ENCODE peak calls at places on chromosome 14, in nine cellular contexts. U is dorsolateral prefrontal cortex; F is spleen; J is hepatocyte; C is GM23338; Q is uterus; N is mammary epithelial cell; H is CD8-positive, alpha-beta T cell; V is testis. G is an unnamed sample.

GRCh38 chr14:100421756-100422470 is 98.8 kb downstream of the SLC25A47 start:
- DNase-seq in U (no peak), F (peak; percentile 47), J (no peak), C (no peak), Q (no peak), N (no peak), H (no peak), V (no peak), G (no peak)

GRCh38 chr14:69877492-69877891 is 1.7 kb upstream of the SMOC1 start:
- DNase-seq in U (no peak), F (no peak), J (peak; percentile 41), C (peak; percentile 64), Q (no peak), N (peak; percentile 29), H (no peak), V (peak; percentile 39), G (no peak)

GRCh38 chr14:100529561-100530031 is 57.6 kb downstream of the BEGAIN start:
- DNase-seq in U (peak; percentile 35), F (peak; percentile 60), J (peak; percentile 2), C (no peak), Q (no peak), N (no peak), H (no peak), V (peak; percentile 11), G (no peak)

GRCh38 chr14:32252030-32252670 is 49.1 kb upstream of the RNU6-8 start:
- DNase-seq in U (no peak), F (no peak), J (peak; percentile 87), C (peak; percentile 85), Q (no peak), N (peak; percentile 56), H (peak; percentile 43), V (peak; percentile 76), G (no peak)

GRCh38 chr14:64501326-64502171 is 2.1 kb downstream of the ZBTB25 start:
- DNase-seq in U (no peak), F (no peak), J (peak; percentile 71), C (no peak), Q (peak; percentile 78), N (peak; percentile 76), H (no peak), V (peak; percentile 24), G (peak; percentile 58)

GRCh38 chr14:92933481-92933880 is 10.5 kb downstream of the CHGA start:
- DNase-seq in U (no peak), F (no peak), J (no peak), C (no peak), Q (no peak), N (no peak), H (no peak), V (no peak), G (no peak)

GRCh38 chr14:92480856-92481255 is 32.7 kb upstream of the RIN3 start:
- DNase-seq in U (no peak), F (no peak), J (no peak), C (no peak), Q (no peak), N (no peak), H (no peak), V (no peak), G (no peak)

GRCh38 chr14:87430810-87431209 is 562.2 kb downstream of the GALC start:
- DNase-seq in U (no peak), F (no peak), J (no peak), C (no peak), Q (no peak), N (peak; percentile 87), H (no peak), V (no peak), G (peak; percentile 38)

GRCh38 chr14:22980672-22981089 is 1.7 kb downstream of the AJUBA start:
- DNase-seq in U (no peak), F (no peak), J (peak; percentile 85), C (peak; percentile 78), Q (peak; percentile 61), N (peak; percentile 69), H (peak; percentile 25), V (no peak), G (no peak)

GRCh38 chr14:58697266-58697926 is 59.6 kb downstream of the DACT1 start:
- DNase-seq in U (no peak), F (no peak), J (no peak), C (peak; percentile 57), Q (no peak), N (no peak), H (no peak), V (no peak), G (no peak)

GRCh38 chr14:68793734-68794129 is 865 bp upstream of the ZFP36L1 start:
- DNase-seq in U (no peak), F (peak; percentile 89), J (no peak), C (no peak), Q (no peak), N (no peak), H (no peak), V (no peak), G (no peak)

GRCh38 chr14:73800970-73801515 is 50.6 kb upstream of the PTGR2 start:
- DNase-seq in U (no peak), F (peak; percentile 15), J (no peak), C (no peak), Q (no peak), N (no peak), H (no peak), V (peak; percentile 72), G (no peak)

GRCh38 chr14:54637829-54638446 is 71.0 kb downstream of the SAMD4A start:
- DNase-seq in U (no peak), F (no peak), J (peak; percentile 34), C (no peak), Q (no peak), N (no peak), H (no peak), V (no peak), G (no peak)

GRCh38 chr14:60807247-60807646 is 72.7 kb downstream of the MNAT1 start:
- DNase-seq in U (no peak), F (no peak), J (no peak), C (no peak), Q (no peak), N (no peak), H (no peak), V (no peak), G (no peak)

GRCh38 chr14:68124885-68125731 is 305.5 kb downstream of the RAD51B start:
- DNase-seq in U (no peak), F (no peak), J (peak; percentile 38), C (no peak), Q (no peak), N (peak; percentile 72), H (no peak), V (no peak), G (peak; percentile 98)

GRCh38 chr14:67729072-67729561 is 27.4 kb downstream of the RDH12 start:
- DNase-seq in U (no peak), F (no peak), J (peak; percentile 58), C (peak; percentile 87), Q (no peak), N (no peak), H (no peak), V (peak; percentile 15), G (no peak)

GRCh38 chr14:100715332-100715731 is 11.4 kb upstream of the DLK1 start:
- DNase-seq in U (no peak), F (no peak), J (no peak), C (no peak), Q (no peak), N (no peak), H (no peak), V (no peak), G (no peak)

GRCh38 chr14:104140213-104140462 is 1.8 kb downstream of the KIF26A start:
- DNase-seq in U (no peak), F (peak; percentile 41), J (no peak), C (no peak), Q (no peak), N (no peak), H (no peak), V (no peak), G (no peak)
- H3K4me3 ChIP-seq in U (no peak overlapping the region), F (peak overlapping the region; percentile 51), J (no peak overlapping the region), C (peak overlapping the region; percentile 71), Q (no peak overlapping the region), N (no peak overlapping the region), H (no peak overlapping the region), V (no peak overlapping the region), G (no peak overlapping the region)

DNA sequence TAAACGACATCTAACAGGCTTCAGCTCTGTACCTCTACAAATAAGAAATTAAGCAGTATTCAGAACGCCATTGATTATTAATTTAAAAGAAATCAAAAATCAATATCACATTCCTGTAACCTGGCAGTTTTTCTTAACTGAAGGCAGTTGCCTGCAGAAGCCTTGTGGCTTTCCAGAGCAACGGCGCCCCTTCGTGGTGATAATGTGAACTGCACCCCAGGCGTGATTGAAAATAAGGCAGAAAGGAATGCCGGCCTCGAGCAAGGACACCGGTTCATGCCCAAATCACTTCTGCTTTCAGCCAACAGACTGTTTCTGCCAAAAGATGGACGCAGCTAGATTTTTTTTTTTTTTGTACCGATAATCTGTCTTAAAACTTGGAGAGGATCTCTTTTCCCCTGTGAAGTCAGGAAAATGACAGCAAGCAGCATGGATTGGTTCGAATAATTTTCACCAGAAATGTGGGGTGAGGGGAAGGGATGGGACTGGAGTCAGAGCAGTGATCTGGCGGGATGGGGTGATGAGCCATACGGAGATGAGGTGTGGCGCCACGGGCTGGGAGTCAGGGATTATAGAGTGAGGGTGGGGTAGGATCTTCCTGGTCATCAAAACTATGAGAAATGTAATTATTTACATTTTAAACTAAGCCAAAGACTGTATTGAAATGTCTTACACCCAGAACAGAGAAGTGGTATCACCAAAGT is 473.0 kb downstream of the DPF3 start:
- DNase-seq in U (peak; percentile 80), F (no peak), J (peak; percentile 77), C (peak; percentile 90), Q (peak; percentile 49), N (peak; percentile 38), H (peak; percentile 69), V (peak; percentile 96), G (no peak)
- TF ChIP-seq CTCF in U (peak; percentile 84), F (peak; percentile 83), J (peak; percentile 91), C (peak; percentile 99), Q (peak; percentile 61), N (peak; percentile 96), H (peak; percentile 74), V (peak; percentile 97), G (peak; percentile 98)

DNA sequence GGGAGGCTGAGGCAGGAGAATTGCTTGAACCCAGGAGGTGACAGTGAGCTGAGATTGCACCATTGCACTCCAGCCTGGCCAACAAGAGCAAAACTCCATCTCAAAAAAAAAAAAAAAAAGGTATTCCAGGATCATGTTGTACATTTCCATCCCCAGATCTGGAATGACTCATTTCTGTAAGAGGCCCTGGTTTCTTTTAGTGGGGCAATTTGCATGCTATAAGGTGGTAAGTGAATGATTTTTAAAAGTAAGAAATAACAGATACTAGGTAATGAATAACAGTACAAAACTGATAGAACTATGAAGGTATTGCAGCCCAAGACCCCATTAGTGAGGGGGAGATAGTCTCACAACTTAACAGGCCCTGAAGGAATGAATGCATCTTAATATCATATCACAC is 17.7 kb upstream of the ADCK1 start:
- DNase-seq in U (no peak), F (no peak), J (no peak), C (no peak), Q (no peak), N (no peak), H (no peak), V (no peak), G (no peak)
- H3K4me3 ChIP-seq in U (no peak overlapping the region), F (no peak overlapping the region), J (no peak overlapping the region), C (no peak overlapping the region), Q (no peak overlapping the region), N (no peak overlapping the region), H (no peak overlapping the region), V (no peak overlapping the region), G (no peak overlapping the region)

DNA sequence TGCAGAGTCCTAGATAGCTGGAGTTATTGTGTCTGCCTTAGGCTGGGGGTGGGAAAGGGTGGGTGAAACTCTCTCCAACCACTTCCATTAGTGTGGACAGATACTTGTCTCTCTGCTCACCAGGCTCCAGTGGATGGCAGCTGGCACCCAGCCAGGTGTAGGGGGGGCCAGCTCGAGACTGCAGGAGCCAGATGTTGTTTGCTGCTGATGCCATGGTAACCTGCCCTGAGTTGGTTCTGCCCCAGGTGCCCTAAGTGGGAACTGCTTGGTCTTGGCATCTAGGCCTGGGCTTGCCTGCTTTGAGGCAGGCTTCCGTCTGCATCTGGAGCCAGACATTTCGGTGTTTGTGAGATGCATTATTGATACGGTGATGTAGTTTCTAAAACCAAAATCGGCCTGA is 82.2 kb downstream of the ADCK1 start:
- DNase-seq in U (no peak), F (peak; percentile 51), J (peak; percentile 39), C (no peak), Q (no peak), N (peak; percentile 18), H (no peak), V (no peak), G (no peak)
- TF ChIP-seq CTCF in U (no peak), F (no peak), J (no peak), C (no peak), Q (no peak), N (no peak), H (no peak), V (no peak), G (no peak)